ENCODE peak calls at places on chromosomes 2 and 18, in seven cellular contexts. H is fibroblast of lung, L is A673, O is cardiac muscle cell, B is tibial nerve, S is foreskin keratinocyte, T is prostate gland. Y is an unnamed sample. For H3K27me3 and H3K4me1, the result is how much of the 10 kb centered on the place peaks cover.

GRCh38 chr2:226652388-226652787 is 147.2 kb downstream of the IRS1 start:
- DNase-seq in S (peak), H (peak), T (no peak), L (no peak), O (no peak), B (no peak), Y (no peak)

GRCh38 chr2:240959214-240959940 is 39.0 kb upstream of the SNED1 start:
- DNase-seq in H (no peak), S (no peak), L (no peak), T (no peak), O (no peak), B (peak), Y (no peak)

GRCh38 chr2:191696960-191697359 is 19.0 kb downstream of the NABP1 start:
- DNase-seq in H (no peak), T (no peak), S (peak), O (no peak), B (no peak), L (no peak), Y (no peak)

GRCh38 chr2:102033750-102034682 is 42.3 kb downstream of the IL1R2 start:
- DNase-seq in O (no peak), L (no peak), H (no peak), T (no peak), S (no peak), B (no peak), Y (no peak)

GRCh38 chr2:84458436-84459027 is 548 bp downstream of the SUCLG1 start:
- DNase-seq in L (peak), S (no peak), T (peak), H (peak), B (no peak), O (peak), Y (peak)

GRCh38 chr2:233831011-233831721 is 23.2 kb downstream of the HJURP start:
- DNase-seq in B (no peak), H (no peak), T (no peak), S (no peak), L (no peak), O (no peak), Y (no peak)

GRCh38 chr18:75213610-75214009 is 3.0 kb downstream of the TSHZ1 start:
- DNase-seq in L (no peak), H (peak), S (peak), O (no peak), T (no peak), B (no peak), Y (no peak)

GRCh38 chr2:10635430-10635829 is 54.3 kb downstream of the NOL10 start:
- DNase-seq in T (no peak), S (no peak), H (no peak), B (no peak), O (no peak), L (no peak), Y (no peak)

GRCh38 chr2:240567137-240567871 is 980 bp upstream of the RNPEPL1 start:
- DNase-seq in O (no peak), B (no peak), L (no peak), T (no peak), H (no peak), S (no peak), Y (no peak)

GRCh38 chr18:4510709-4511108 is 55.6 kb upstream of the DLGAP1 start:
- DNase-seq in T (no peak), B (no peak), L (peak), O (peak), S (no peak), H (peak), Y (no peak)

GRCh38 chr2:185137700-185138099 is 539.4 kb downstream of the ZNF804A start:
- DNase-seq in S (no peak), T (no peak), L (no peak), B (no peak), O (no peak), H (no peak), Y (no peak)

GRCh38 chr2:198604599-198604998 is 800.2 kb downstream of the PLCL1 start:
- DNase-seq in O (no peak), H (no peak), S (no peak), T (no peak), B (no peak), L (no peak), Y (no peak)

GRCh38 chr2:17593841-17594482 is 53.5 kb downstream of the VSNL1 start:
- DNase-seq in H (peak), B (no peak), L (no peak), O (no peak), S (no peak), T (no peak), Y (no peak)

GRCh38 chr2:12727641-12728040 is 10.9 kb downstream of the TRIB2 start:
- DNase-seq in S (no peak), O (no peak), H (no peak), T (no peak), L (no peak), B (no peak), Y (no peak)

GRCh38 chr2:12728221-12728777 is 11.6 kb downstream of the TRIB2 start:
- DNase-seq in T (no peak), S (no peak), B (no peak), O (no peak), L (no peak), H (no peak), Y (no peak)

GRCh38 chr2:12725238-12726187 is 8.8 kb downstream of the TRIB2 start:
- DNase-seq in T (no peak), B (no peak), S (no peak), O (no peak), H (no peak), L (no peak), Y (no peak)

GRCh38 chr2:12726271-12726670 is 9.5 kb downstream of the TRIB2 start:
- DNase-seq in B (no peak), L (no peak), O (no peak), T (no peak), S (no peak), H (no peak), Y (no peak)

DNA sequence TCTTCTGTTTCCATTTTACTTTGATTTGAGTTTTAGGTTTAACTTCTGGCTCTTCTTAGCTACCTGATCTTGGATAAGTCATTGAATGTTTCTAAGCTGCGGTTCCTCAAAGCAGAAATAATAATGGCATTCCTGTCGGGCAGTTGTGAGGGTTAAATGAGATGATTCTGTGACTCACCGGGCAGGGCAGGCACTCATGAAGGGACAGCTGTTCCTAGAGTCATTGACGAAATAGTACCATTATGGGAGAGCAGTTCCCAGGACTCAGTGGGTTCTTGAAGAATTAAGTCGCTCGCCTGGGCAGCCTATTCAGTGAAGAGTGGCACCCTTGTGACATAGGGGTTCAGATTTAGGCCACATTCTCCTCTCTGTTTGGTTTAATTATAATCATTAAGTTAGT is 10.3 kb downstream of the TRIB2 start:
- DNase-seq in H (no peak), O (no peak), T (no peak), S (no peak), L (no peak), B (no peak), Y (no peak)
- H3K27me3 ChIP-seq in H (under half), O (under half), T (under half), S (under half), L (under half), B (under half), Y (under half)

DNA sequence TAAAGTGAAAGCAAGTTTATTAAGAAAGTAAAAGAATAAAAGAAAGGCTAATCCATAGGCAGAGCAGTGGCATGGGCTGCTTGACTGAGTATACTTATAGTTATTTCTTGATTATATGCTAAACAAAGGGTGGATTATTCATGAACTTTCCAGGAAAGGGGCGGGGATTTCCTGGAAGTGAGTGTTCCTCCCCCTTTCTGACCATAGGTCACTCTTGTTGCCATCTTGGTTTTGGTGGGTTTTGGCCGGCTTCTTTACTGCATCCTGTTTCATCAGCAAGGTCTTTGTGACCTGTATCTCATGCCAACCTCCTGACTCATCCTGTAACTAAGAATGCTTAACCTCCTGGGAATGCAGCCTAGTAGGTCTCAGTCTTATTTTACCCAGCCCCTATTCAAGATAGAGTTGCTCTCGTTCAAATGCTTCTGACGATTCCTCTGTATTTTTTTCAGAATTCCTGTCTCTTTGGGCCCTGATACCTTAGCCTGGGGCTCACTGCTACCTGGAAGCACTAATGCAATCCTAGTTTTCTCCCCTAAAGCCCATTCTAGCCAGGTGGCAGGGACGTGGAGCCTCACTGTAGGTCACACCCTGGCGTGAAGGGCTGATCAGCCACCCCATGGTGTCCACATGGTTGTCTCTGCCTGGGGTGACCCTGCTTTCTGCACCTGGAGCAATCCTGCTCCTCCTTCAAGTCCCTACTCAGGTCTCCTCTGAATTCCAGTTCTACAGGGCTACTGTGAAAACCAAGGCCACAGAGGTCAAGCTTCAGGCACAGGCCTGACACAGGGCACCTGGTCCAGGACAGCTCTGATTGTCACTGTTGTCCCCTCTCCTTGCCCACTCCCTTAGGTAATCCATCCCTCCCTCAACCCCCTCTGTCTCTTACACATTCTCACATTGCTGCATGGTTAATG is 6.0 kb upstream of the SLC35F6 start:
- DNase-seq in B (peak), L (peak), T (peak), H (peak), S (peak), O (no peak), Y (peak)
- H3K4me1 ChIP-seq in B (under half), L (under half), T (under half), H (under half), S (under half), O (under half), Y (under half)

DNA sequence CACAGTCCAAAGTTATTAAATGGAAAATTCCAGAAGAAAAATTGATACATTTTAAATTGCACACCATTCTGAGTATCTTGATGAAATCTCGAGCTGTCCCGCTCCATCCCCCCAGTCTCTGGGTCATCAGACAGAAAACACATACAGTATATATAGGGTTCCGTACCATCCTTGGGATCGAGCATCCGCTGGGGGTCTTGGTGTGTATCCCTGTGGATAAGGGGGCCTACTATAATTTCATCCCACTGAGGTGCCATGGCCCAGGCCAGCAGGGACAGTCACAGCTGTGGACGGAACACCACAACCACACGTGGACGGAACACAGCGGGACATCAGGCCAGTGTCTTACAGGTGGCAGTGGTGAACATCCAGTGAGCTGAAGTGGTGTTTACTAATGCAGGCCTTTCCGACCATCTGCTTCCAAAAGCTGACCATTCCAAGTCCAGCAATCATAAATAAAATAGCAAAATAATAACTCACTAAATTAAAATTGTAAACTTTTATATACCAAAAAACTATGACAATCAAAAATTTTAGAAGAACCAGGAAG is 14.0 kb downstream of the TWIST2 start:
- DNase-seq in T (no peak), S (no peak), L (no peak), B (no peak), O (no peak), H (no peak), Y (no peak)
- H3K27me3 ChIP-seq in T (under half), S (under half), L (under half), B (under half), O (under half), H (under half), Y (under half)

GRCh38 chr18:3457261-3457724 is 7.3 kb downstream of the TGIF1 start:
- DNase-seq in B (no peak), T (no peak), L (peak), O (no peak), S (peak), H (no peak), Y (no peak)
- H3K4me1 ChIP-seq in B (under half), T (under half), L (under half), O (under half), S (under half), H (under half), Y (under half)

DNA sequence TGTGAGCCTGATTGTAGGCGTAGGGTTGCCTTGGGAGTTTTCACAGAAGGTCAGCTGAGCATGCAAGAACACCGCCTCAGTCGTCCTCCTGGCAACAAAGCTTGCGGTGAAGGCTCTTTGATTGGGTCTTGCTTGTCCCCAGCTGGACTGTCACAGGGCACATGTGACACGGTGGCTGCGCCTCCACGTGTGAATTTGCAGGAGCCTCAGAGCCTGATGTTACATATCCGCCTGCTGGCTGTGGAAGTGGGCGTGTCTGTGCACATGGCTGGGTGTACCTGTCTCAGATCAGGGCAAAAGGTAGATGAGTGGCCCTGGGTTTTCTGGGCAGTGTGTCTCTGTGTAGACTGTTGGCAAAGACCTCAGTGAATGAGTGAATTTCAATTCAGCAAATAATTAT is 228.8 kb downstream of the HAUS1 start:
- DNase-seq in S (no peak), H (no peak), O (no peak), T (no peak), B (no peak), L (no peak), Y (no peak)
- H3K27me3 ChIP-seq in S (under half), H (under half), O (under half), T (under half), B (under half), L (under half), Y (under half)

GRCh38 chr2:54638103-54638502 is 85.4 kb upstream of the EML6 start:
- DNase-seq in B (no peak), S (no peak), L (no peak), T (no peak), O (no peak), H (no peak), Y (no peak)
- H3K4me1 ChIP-seq in B (under half), S (under half), L (half or more), T (under half), O (under half), H (under half), Y (under half)

GRCh38 chr18:5885337-5885736 is 10.0 kb downstream of the TMEM200C start:
- DNase-seq in T (no peak), H (no peak), B (no peak), S (no peak), O (no peak), L (no peak), Y (no peak)

GRCh38 chr18:5879479-5879882 is 15.8 kb downstream of the TMEM200C start:
- DNase-seq in T (no peak), O (peak), H (peak), S (peak), L (peak), B (no peak), Y (no peak)

GRCh38 chr18:5890261-5890605 is 5.1 kb downstream of the TMEM200C start:
- DNase-seq in T (no peak), S (no peak), H (no peak), O (no peak), B (no peak), L (no peak), Y (no peak)

DNA sequence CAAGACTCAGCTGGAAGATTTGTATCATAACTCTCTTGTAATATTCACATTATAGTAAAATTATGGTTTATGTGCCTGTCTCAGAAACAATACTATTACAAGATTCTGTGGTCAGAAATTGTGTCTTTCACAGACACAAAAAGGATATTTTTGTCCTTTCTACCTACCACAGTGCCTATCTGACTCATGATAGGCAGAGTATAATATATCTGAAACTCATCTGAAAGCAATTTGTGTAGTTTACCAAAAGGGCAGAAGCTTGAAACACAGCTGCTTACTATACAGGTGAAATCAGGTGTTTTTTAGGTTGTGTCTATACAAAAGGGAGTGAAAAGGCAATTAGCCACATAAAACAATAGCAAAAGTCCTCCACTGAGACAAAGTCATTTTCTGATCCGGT is 10.9 kb downstream of the TMEM200C start:
- DNase-seq in B (no peak), H (no peak), O (no peak), L (no peak), S (no peak), T (no peak), Y (no peak)
- H3K27me3 ChIP-seq in B (under half), H (under half), O (under half), L (under half), S (under half), T (under half), Y (under half)

Y was measured in HAP-1.